ENCODE peak calls at places on chromosome 10, in eight cellular contexts. S is H9; U is thoracic aorta; Z is spleen; D is CD8-positive, alpha-beta T cell; E is endodermal cell; X is HCT116; O is fibroblast of lung. A is an unnamed sample.

GRCh38 chr10:5547934-5548660 is 23.3 kb downstream of the CALML3 start:
- DNase-seq in S (no peak), U (no peak), Z (peak; percentile 75), D (no peak), E (no peak), X (peak; percentile 66), O (no peak), A (peak; percentile 63)

GRCh38 chr10:67861750-67862460 is 22.6 kb upstream of the SIRT1 start:
- DNase-seq in S (peak; percentile 75), U (no peak), Z (no peak), D (no peak), E (peak; percentile 86), X (no peak), O (no peak), A (no peak)

GRCh38 chr10:99534939-99535763 is 2.4 kb downstream of the NKX2-3 start:
- DNase-seq in S (peak; percentile 58), U (no peak), Z (no peak), D (no peak), E (peak; percentile 84), X (no peak), O (no peak), A (peak; percentile 77)

GRCh38 chr10:77820349-77820748 is 106.2 kb downstream of the DLG5 start:
- DNase-seq in S (no peak), U (no peak), Z (no peak), D (no peak), E (no peak), X (no peak), O (peak; percentile 16), A (no peak)

GRCh38 chr10:89064764-89065163 is 74.2 kb downstream of the FAS start:
- DNase-seq in S (no peak), U (no peak), Z (no peak), D (no peak), E (no peak), X (no peak), O (peak; percentile 92), A (no peak)

GRCh38 chr10:33385686-33386085 is 51.2 kb upstream of the NRP1 start:
- DNase-seq in S (no peak), U (no peak), Z (no peak), D (no peak), E (no peak), X (no peak), O (no peak), A (no peak)

GRCh38 chr10:88979153-88979562 is 11.4 kb upstream of the FAS start:
- DNase-seq in S (no peak), U (no peak), Z (no peak), D (no peak), E (peak; percentile 66), X (no peak), O (peak; percentile 79), A (peak; percentile 93)

GRCh38 chr10:95121904-95122303 is 52.6 kb upstream of the CYP2C8 start:
- DNase-seq in S (no peak), U (no peak), Z (no peak), D (no peak), E (no peak), X (no peak), O (peak; percentile 47), A (no peak)

GRCh38 chr10:34156781-34157425 is 658.2 kb downstream of the PARD3 start:
- DNase-seq in S (no peak), U (no peak), Z (no peak), D (no peak), E (no peak), X (no peak), O (peak; percentile 60), A (no peak)

GRCh38 chr10:52308251-52309031 is 5.6 kb upstream of the DKK1 start:
- DNase-seq in S (peak; percentile 75), U (no peak), Z (peak; percentile 74), D (no peak), E (peak; percentile 85), X (no peak), O (peak; percentile 85), A (peak; percentile 64)

GRCh38 chr10:43395571-43396060 is 13.4 kb downstream of the HNRNPF start:
- DNase-seq in S (no peak), U (no peak), Z (peak; percentile 84), D (no peak), E (no peak), X (no peak), O (no peak), A (peak; percentile 68)

GRCh38 chr10:102038410-102038809 is 17.6 kb downstream of the ARMH3 start:
- DNase-seq in S (no peak), U (no peak), Z (no peak), D (no peak), E (no peak), X (no peak), O (no peak), A (no peak)

GRCh38 chr10:26854524-26854923 is 6.2 kb downstream of the ABI1 start:
- DNase-seq in S (no peak), U (no peak), Z (no peak), D (no peak), E (no peak), X (no peak), O (no peak), A (no peak)

DNA sequence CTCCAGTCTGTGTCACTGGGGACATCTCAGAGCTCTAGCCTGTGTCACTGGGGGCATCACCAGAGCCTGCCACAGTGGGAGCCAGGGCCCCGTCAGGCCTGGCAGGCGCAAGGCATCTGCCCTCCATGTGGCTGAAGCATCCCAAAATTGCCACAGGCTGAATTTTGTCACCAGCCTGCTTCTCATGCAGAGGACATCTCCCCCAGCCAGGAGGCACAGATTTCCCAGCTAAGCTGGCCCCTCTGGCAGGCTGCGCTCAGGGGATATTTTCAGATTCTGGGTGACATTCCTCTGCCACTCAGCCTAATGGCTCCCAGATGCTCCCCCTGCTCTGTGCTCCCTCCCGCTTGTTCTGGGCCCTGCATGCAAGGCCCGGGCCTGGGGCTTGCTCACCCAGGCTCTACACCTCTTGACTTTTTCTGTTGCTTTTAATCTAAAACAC is 64.6 kb downstream of the COL13A1 start:
- DNase-seq in S (no peak), U (no peak), Z (no peak), D (no peak), E (peak; percentile 56), X (no peak), O (no peak), A (no peak)
- H3K4me1 ChIP-seq in S (peaks cover 32% of the 10 kb centered on the region), U (peaks cover 28% of the 10 kb centered on the region), Z (peaks cover 13% of the 10 kb centered on the region), D (no peaks in the 10 kb centered on the region), E (peaks cover 7% of the 10 kb centered on the region), X (peaks cover 21% of the 10 kb centered on the region), O (peaks cover 49% of the 10 kb centered on the region), A (no peaks in the 10 kb centered on the region)

DNA sequence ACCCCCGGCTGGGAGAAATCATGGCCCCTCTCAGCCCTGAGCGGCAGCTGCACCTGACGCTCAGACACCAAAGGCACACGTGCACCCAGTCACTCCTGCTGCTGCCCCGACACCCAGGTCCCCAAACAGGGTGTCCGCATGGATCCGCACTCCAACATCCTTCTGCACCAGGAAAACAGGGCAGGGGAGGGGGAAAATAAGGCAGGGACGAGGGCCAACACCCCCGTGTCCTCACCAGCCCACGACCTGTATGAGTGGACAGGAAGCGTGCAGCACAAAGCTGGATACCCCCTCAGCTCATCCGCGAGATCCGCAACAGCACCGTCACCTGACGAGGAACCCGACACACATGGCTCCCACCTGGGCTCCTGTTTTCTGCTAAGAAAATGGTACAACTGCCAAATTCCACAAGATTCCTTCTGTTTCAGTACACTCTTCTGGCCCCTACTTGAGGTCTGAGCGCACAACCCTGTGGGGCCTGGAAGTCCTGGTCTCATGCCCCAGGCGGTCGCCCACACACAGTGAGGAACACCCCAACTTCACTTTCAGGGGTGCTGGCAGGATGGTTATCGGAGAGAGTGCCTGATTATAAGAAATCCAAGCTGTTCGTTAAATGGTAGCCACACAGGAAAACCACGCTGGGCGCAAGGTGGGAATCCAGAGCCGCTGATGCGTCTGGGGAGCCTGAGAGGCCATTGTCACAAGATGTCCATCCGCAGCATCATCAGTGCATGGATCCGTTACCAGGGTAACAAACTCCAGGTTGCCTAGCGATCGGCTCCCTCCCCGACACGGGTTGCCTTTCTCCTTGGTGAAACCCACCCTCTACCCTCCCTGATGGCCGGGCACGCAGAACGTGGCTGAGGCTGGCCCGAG is 63.6 kb downstream of the ZRANB1 start:
- DNase-seq in S (no peak), U (no peak), Z (peak; percentile 56), D (no peak), E (no peak), X (no peak), O (no peak), A (peak; percentile 56)
- H3K4me1 ChIP-seq in S (no peaks in the 10 kb centered on the region), U (peaks cover 72% of the 10 kb centered on the region), Z (peaks cover 5% of the 10 kb centered on the region), D (no peaks in the 10 kb centered on the region), E (no peaks in the 10 kb centered on the region), X (no peaks in the 10 kb centered on the region), O (peaks cover 31% of the 10 kb centered on the region), A (no peaks in the 10 kb centered on the region)

GRCh38 chr10:86815035-86815617 is 58.7 kb downstream of the BMPR1A start:
- DNase-seq in S (no peak), U (no peak), Z (no peak), D (no peak), E (no peak), X (no peak), O (peak; percentile 55), A (no peak)

GRCh38 chr10:86819567-86819966 is 63.1 kb downstream of the BMPR1A start:
- DNase-seq in S (no peak), U (no peak), Z (no peak), D (no peak), E (no peak), X (no peak), O (no peak), A (no peak)

GRCh38 chr10:86817246-86817645 is 60.8 kb downstream of the BMPR1A start:
- DNase-seq in S (no peak), U (no peak), Z (no peak), D (no peak), E (no peak), X (no peak), O (no peak), A (no peak)

GRCh38 chr10:86813101-86813500 is 56.7 kb downstream of the BMPR1A start:
- DNase-seq in S (no peak), U (no peak), Z (no peak), D (no peak), E (no peak), X (no peak), O (no peak), A (no peak)

GRCh38 chr10:86815640-86816039 is 59.2 kb downstream of the BMPR1A start:
- DNase-seq in S (no peak), U (no peak), Z (no peak), D (no peak), E (no peak), X (no peak), O (no peak), A (no peak)
- H3K4me1 ChIP-seq in S (peaks cover 12% of the 10 kb centered on the region), U (peaks cover 65% of the 10 kb centered on the region), Z (no peaks in the 10 kb centered on the region), D (no peaks in the 10 kb centered on the region), E (no peaks in the 10 kb centered on the region), X (no peaks in the 10 kb centered on the region), O (no peaks in the 10 kb centered on the region), A (no peaks in the 10 kb centered on the region)

GRCh38 chr10:48555310-48556042 is 49.4 kb downstream of the ARHGAP22 start:
- DNase-seq in S (peak; percentile 42), U (no peak), Z (no peak), D (no peak), E (peak; percentile 56), X (no peak), O (no peak), A (no peak)

GRCh38 chr10:48556065-48556464 is 48.8 kb downstream of the ARHGAP22 start:
- DNase-seq in S (no peak), U (no peak), Z (no peak), D (no peak), E (no peak), X (no peak), O (no peak), A (no peak)

GRCh38 chr10:48554246-48554645 is 50.6 kb downstream of the ARHGAP22 start:
- DNase-seq in S (no peak), U (no peak), Z (no peak), D (no peak), E (no peak), X (no peak), O (no peak), A (no peak)

GRCh38 chr10:48552946-48553564 is 51.8 kb downstream of the ARHGAP22 start:
- DNase-seq in S (no peak), U (no peak), Z (no peak), D (no peak), E (peak; percentile 36), X (no peak), O (no peak), A (no peak)

GRCh38 chr10:48554668-48555067 is 50.2 kb downstream of the ARHGAP22 start:
- DNase-seq in S (no peak), U (no peak), Z (no peak), D (no peak), E (peak; percentile 43), X (no peak), O (no peak), A (no peak)
- H3K4me1 ChIP-seq in S (no peaks in the 10 kb centered on the region), U (peaks cover 26% of the 10 kb centered on the region), Z (no peaks in the 10 kb centered on the region), D (no peaks in the 10 kb centered on the region), E (no peaks in the 10 kb centered on the region), X (no peaks in the 10 kb centered on the region), O (no peaks in the 10 kb centered on the region), A (peaks cover 24% of the 10 kb centered on the region)